ENCODE peak calls at places on chromosomes 13 and 19, in five cellular contexts. P, D, Y, Q and U are unnamed samples.

GRCh38 chr19:47226426-47227346 is 4.3 kb downstream of the BBC3 start:
- DNase-seq in P (peak), Q (peak), D (peak), Y (peak), U (no peak)

GRCh38 chr13:29140277-29140676 is 320.1 kb downstream of the MTUS2 start:
- DNase-seq in Y (peak), P (peak), Q (peak), D (no peak), U (no peak)

GRCh38 chr19:47723573-47723923 is 10.3 kb downstream of the EHD2 start:
- DNase-seq in Y (peak), P (peak), D (peak), Q (peak), U (peak)

GRCh38 chr13:78576266-78576665 is 27.1 kb downstream of the POU4F1 start:
- DNase-seq in Q (no peak), P (no peak), Y (no peak), D (no peak), U (no peak)

GRCh38 chr13:28475916-28476725 is 18.8 kb downstream of the FLT1 start:
- DNase-seq in P (peak), Q (peak), Y (peak), D (no peak), U (peak)

GRCh38 chr19:6108721-6109633 is 1.3 kb downstream of the RFX2 start:
- DNase-seq in D (peak), Y (peak), P (no peak), Q (peak), U (no peak)

GRCh38 chr13:27406178-27406939 is 18.1 kb upstream of the GTF3A start:
- DNase-seq in Q (peak), Y (peak), P (no peak), D (no peak), U (no peak)

GRCh38 chr19:47430041-47430802 is 10.9 kb upstream of the MEIS3 start:
- DNase-seq in P (no peak), D (peak), Q (peak), Y (peak), U (no peak)

GRCh38 chr19:48897181-48897580 is 1.4 kb downstream of the TULP2 start:
- DNase-seq in P (no peak), D (no peak), Y (no peak), Q (no peak), U (no peak)

GRCh38 chr19:41967056-41967783 is 8.1 kb upstream of the RABAC1 start:
- DNase-seq in Q (no peak), P (no peak), D (no peak), Y (no peak), U (no peak)

GRCh38 chr19:6035026-6035425 is 57.1 kb upstream of the RANBP3 start:
- DNase-seq in P (no peak), Q (no peak), Y (no peak), D (peak), U (no peak)

GRCh38 chr13:31001647-31002046 is 69.2 kb downstream of the TEX26 start:
- DNase-seq in P (no peak), Q (no peak), D (no peak), Y (no peak), U (no peak)

GRCh38 chr13:35549481-35549880 is 73.0 kb upstream of the MAB21L1 start:
- DNase-seq in D (no peak), Y (peak), P (peak), Q (peak), U (peak)
- H3K4me3 ChIP-seq in D (no peak), Y (no peak), P (no peak), Q (no peak), U (no peak)

DNA sequence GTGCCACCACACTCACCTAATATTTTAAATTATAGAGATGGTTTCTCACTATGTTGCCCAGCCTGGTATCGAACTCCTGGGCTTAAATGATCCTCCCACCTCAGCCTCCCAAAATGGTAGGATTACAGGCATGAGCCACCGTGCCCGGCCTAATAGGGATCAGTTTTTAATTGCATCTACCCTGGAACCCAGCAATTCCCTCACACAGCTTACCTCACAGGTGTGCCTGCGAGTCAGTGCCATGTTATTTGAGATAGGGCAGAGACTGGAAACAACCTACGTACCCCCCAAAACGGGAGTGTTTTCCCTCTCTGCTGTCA is 14.3 kb downstream of the MAP2K2 start:
- DNase-seq in D (no peak), P (no peak), Q (no peak), Y (no peak), U (no peak)
- TF ChIP-seq CTCF in D (no peak), P (no peak), Q (no peak), Y (no peak), U (no peak)

DNA sequence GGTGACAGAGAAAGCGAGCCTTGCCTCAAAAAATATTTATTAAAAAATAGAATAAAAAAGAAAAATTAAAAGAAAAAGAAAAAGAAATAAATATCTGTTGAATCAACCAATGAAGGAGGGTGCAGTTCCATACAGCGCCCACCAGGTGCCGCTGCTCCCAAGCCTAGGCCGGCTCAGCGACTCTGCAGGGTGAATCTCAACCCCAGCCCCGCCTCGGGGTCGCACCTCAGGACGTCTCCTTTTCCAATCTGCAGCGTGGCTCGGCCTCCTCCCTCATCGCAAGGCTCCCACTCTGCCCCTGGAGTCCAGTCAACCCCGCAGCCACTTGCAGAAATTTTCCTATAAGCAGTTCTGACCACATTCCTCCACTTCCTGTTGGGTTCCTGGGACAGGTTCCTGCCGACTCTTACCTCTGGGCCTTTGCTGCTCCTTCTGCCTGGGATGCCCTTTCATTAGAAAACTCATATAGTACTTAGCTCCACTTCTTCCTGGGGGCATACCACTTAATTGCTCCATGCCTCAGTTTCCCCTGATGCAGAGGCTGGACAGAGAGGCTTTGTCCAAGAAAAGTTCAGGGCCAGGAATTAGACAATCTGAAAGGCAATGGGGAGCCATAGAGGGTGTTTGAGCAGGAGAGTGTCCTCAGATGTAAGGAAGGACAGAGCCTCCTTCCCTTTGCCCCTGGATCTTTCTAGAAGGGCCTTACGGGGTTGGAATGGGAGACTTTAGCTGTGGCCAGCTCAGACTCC is 24.3 kb downstream of the NFILZ start:
- DNase-seq in D (peak), Y (peak), P (no peak), Q (peak), U (no peak)
- H3K4me3 ChIP-seq in D (peak), Y (peak), P (peak), Q (no peak), U (no peak)

GRCh38 chr19:56748443-56748842 is 76.9 kb upstream of the ZNF835 start:
- DNase-seq in Y (peak), D (no peak), P (no peak), Q (peak), U (no peak)
- TF ChIP-seq CTCF in Y (peak), D (peak), P (no peak), Q (no peak), U (no peak)

DNA sequence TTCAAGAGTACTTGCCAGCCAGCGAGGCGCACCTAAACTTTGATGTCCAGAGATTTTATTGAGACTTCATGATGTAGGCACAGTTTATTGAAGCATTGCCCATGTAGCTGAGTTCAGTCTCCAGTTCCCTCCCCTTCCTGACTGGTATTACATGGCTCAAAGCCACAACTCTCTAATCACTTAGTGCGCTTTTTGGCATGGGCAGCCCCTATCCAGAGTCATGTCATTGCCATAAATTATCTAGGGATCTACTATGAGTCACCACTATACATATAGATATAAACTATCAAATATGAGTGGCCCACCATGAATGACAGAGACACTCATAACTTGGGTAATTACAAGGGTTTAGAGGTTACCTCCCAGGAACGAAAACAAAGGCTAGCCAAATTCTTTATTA is 7.7 kb downstream of the ZNF614 start:
- DNase-seq in Y (no peak), D (no peak), P (no peak), Q (no peak), U (no peak)
- H3K4me3 ChIP-seq in Y (no peak), D (no peak), P (no peak), Q (no peak), U (no peak)

GRCh38 chr13:113086991-113087922 is 18.3 kb upstream of the F7 start:
- DNase-seq in P (no peak), D (peak), Q (no peak), Y (no peak), U (no peak)

GRCh38 chr13:113084943-113085540 is 20.5 kb upstream of the F7 start:
- DNase-seq in Q (no peak), P (no peak), Y (no peak), D (peak), U (no peak)

GRCh38 chr13:113084094-113084942 is 21.3 kb upstream of the F7 start:
- DNase-seq in Y (no peak), Q (no peak), P (no peak), D (peak), U (no peak)

GRCh38 chr13:113087923-113088690 is 17.5 kb upstream of the F7 start:
- DNase-seq in Y (no peak), D (peak), P (no peak), Q (no peak), U (no peak)

GRCh38 chr13:113086031-113086750 is 19.4 kb upstream of the F7 start:
- DNase-seq in D (peak), Y (no peak), P (no peak), Q (no peak), U (no peak)
- TF ChIP-seq CTCF in D (no peak), Y (peak), P (peak), Q (no peak), U (no peak)

GRCh38 chr19:1154731-1155351 is 19.2 kb downstream of the SBNO2 start:
- DNase-seq in Y (peak), Q (peak), P (peak), D (peak), U (peak)
- H3K4me3 ChIP-seq in Y (peak), Q (peak), P (peak), D (peak), U (peak)

GRCh38 chr13:92354583-92354982 is 872.0 kb upstream of the GPC6 start:
- DNase-seq in D (no peak), Q (peak), P (no peak), Y (peak), U (no peak)

GRCh38 chr13:92355213-92355612 is 871.4 kb upstream of the GPC6 start:
- DNase-seq in Q (peak), Y (peak), P (no peak), D (no peak), U (no peak)
- TF ChIP-seq CTCF in Q (no peak), Y (peak), P (no peak), D (no peak), U (no peak)

GRCh38 chr13:112930192-112930591 is 38.8 kb upstream of the MCF2L start:
- DNase-seq in Y (no peak), P (no peak), D (no peak), Q (no peak), U (no peak)

GRCh38 chr13:112929778-112930055 is 39.3 kb upstream of the MCF2L start:
- DNase-seq in D (no peak), P (no peak), Y (no peak), Q (no peak), U (no peak)

GRCh38 chr13:112928958-112929777 is 39.8 kb upstream of the MCF2L start:
- DNase-seq in Y (peak), D (no peak), Q (peak), P (no peak), U (no peak)

GRCh38 chr13:112932971-112933370 is 36.0 kb upstream of the MCF2L start:
- DNase-seq in Q (no peak), D (no peak), Y (no peak), P (no peak), U (no peak)

GRCh38 chr13:112931028-112931934 is 37.7 kb upstream of the MCF2L start:
- DNase-seq in Y (peak), D (no peak), P (peak), Q (peak), U (peak)
- H3K4me3 ChIP-seq in Y (no peak), D (no peak), P (no peak), Q (no peak), U (no peak)

DNA sequence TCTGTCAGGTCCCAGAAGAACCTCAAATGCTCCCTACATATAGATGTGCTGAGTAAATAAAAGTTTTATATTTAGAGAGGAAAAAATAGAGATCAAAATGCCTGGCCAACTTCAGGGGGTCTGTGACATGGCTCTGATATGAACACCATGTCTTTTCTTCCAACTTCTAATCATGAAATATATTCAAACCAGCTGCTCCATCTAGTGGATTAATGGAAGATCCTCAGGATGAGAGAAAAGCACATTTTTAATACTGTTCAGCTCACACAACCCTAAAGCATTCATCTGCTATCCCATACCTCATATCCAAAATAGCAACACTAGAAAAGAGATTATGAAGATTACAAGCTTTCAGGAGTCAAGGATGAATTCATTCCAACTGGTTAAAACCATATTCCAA is 56.0 kb upstream of the DOCK9 start:
- DNase-seq in Q (peak), Y (peak), D (no peak), P (no peak), U (no peak)
- TF ChIP-seq CTCF in Q (peak), Y (peak), D (peak), P (peak), U (peak)